ENCODE peak calls at places on chromosome 1, in four cellular contexts. F, N, E and Q are unnamed samples. For H3K27me3, the result is how much of the 10 kb centered on the place peaks cover.

GRCh38 chr1:216888721-216889120 is 165.5 kb upstream of the ESRRG start:
- DNase-seq in F (no peak), N (no peak), E (no peak), Q (no peak)

GRCh38 chr1:59485949-59486348 is 189.1 kb downstream of the FGGY start:
- DNase-seq in F (no peak), N (no peak), E (peak), Q (no peak)

GRCh38 chr1:238399558-238399957 is 508.8 kb upstream of the ZP4 start:
- DNase-seq in F (no peak), N (no peak), E (peak), Q (peak)

GRCh38 chr1:35505911-35506798 is 51.0 kb downstream of the KIAA0319L start:
- DNase-seq in F (no peak), N (peak), E (peak), Q (no peak)

GRCh38 chr1:156885904-156886355 is 7.6 kb upstream of the PEAR1 start:
- DNase-seq in F (no peak), N (no peak), E (no peak), Q (peak)

GRCh38 chr1:199955235-199955634 is 72.3 kb upstream of the NR5A2 start:
- DNase-seq in F (no peak), N (no peak), E (no peak), Q (no peak)

GRCh38 chr1:44239961-44240371 is 26.7 kb downstream of the DMAP1 start:
- DNase-seq in F (no peak), N (no peak), E (no peak), Q (no peak)

GRCh38 chr1:89051944-89052312 is 13.1 kb downstream of the GBP1 start:
- DNase-seq in F (no peak), N (no peak), E (no peak), Q (no peak)

GRCh38 chr1:245856944-245857531 is 650.0 kb downstream of the SMYD3 start:
- DNase-seq in F (no peak), N (no peak), E (no peak), Q (no peak)

GRCh38 chr1:50271968-50272578 is 151.2 kb downstream of the DMRTA2 start:
- DNase-seq in F (no peak), N (no peak), E (peak), Q (peak)

GRCh38 chr1:55554611-55555010 is 339.4 kb upstream of the USP24 start:
- DNase-seq in F (no peak), N (no peak), E (no peak), Q (peak)

GRCh38 chr1:96080925-96081324 is 640.7 kb upstream of the PTBP2 start:
- DNase-seq in F (no peak), N (no peak), E (no peak), Q (peak)

GRCh38 chr1:161949543-161949942 is 74.1 kb downstream of the OLFML2B start:
- DNase-seq in F (no peak), N (no peak), E (no peak), Q (no peak)

GRCh38 chr1:190323530-190323929 is 154.1 kb downstream of the BRINP3 start:
- DNase-seq in F (no peak), N (no peak), E (no peak), Q (no peak)

GRCh38 chr1:206461602-206462455 is 8.4 kb upstream of the IKBKE start:
- DNase-seq in F (no peak), N (peak), E (peak), Q (peak)

GRCh38 chr1:183302452-183303324 is 115.5 kb downstream of the NMNAT2 start:
- DNase-seq in F (no peak), N (no peak), E (no peak), Q (no peak)

GRCh38 chr1:64524614-64525013 is 54.7 kb downstream of the CACHD1 start:
- DNase-seq in F (no peak), N (no peak), E (no peak), Q (no peak)

GRCh38 chr1:247407180-247407616 is 8.8 kb upstream of the NLRP3 start:
- DNase-seq in F (no peak), N (peak), E (peak), Q (no peak)

GRCh38 chr1:85065550-85065949 is 17.2 kb upstream of the MCOLN3 start:
- DNase-seq in F (no peak), N (no peak), E (no peak), Q (no peak)

GRCh38 chr1:169340882-169341281 is 26.7 kb downstream of the NME7 start:
- DNase-seq in F (no peak), N (no peak), E (no peak), Q (no peak)

GRCh38 chr1:5572794-5573193 is 419.4 kb downstream of the NPHP4 start:
- DNase-seq in F (no peak), N (no peak), E (no peak), Q (no peak)

GRCh38 chr1:239268007-239268406 is 118.4 kb upstream of the CHRM3 start:
- DNase-seq in F (no peak), N (no peak), E (no peak), Q (peak)

GRCh38 chr1:198529414-198529813 is 11.1 kb downstream of the ATP6V1G3 start:
- DNase-seq in F (no peak), N (no peak), E (no peak), Q (no peak)

GRCh38 chr1:88272216-88272615 is 411.9 kb upstream of the PKN2 start:
- DNase-seq in F (no peak), N (no peak), E (no peak), Q (no peak)

DNA sequence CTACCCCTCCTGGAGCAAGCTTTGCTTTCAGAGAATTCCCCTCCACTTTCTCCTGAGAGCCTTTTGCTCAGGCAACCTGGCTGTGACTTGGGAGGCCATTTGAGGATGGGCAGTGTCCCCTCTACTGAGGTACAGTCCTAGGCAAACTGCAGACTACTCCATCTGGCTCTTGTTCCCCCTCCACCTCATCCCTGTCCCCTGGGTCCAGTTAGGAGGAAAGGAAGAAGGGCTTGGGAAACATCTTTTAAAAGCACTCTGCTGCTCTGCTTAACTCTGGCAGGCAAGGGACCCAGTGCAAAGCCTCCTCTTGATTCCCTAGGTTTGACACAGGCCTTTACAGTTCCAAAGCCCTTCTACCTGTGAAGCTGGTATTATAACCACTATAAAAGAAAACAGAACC is 108.2 kb downstream of the NAV1 start:
- DNase-seq in F (no peak), N (no peak), E (no peak), Q (no peak)
- H3K27me3 ChIP-seq in F (under half), N (under half), E (under half), Q (under half)

GRCh38 chr1:41566274-41566885 is 81.9 kb upstream of the EDN2 start:
- DNase-seq in F (peak), N (no peak), E (no peak), Q (no peak)

GRCh38 chr1:41560496-41560895 is 76.0 kb upstream of the EDN2 start:
- DNase-seq in F (no peak), N (no peak), E (no peak), Q (no peak)

GRCh38 chr1:41558761-41559171 is 74.3 kb upstream of the EDN2 start:
- DNase-seq in F (no peak), N (no peak), E (no peak), Q (no peak)

GRCh38 chr1:41559331-41559730 is 74.8 kb upstream of the EDN2 start:
- DNase-seq in F (no peak), N (no peak), E (no peak), Q (no peak)

DNA sequence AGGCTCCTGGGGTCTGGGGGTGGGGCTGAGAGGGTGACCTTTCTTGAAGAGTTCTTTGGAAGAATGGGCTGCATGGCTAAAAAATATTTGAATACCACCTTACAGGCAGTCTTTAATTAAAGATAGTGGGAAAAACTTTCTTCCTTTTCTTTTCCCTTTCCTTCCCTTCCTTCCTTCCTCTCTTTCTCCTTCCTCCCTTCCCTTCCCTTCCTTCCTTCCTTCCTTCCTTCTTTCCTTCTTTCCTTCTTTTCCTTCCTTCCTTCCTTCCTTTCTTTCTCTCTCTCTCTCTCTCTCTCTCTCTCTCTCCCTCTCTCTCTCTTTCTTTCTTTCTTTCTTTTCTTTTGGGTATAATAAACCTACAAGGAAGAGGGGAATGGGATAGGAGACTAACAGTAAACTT is 77.8 kb upstream of the EDN2 start:
- DNase-seq in F (no peak), N (no peak), E (no peak), Q (no peak)
- H3K4me3 ChIP-seq in F (no peak), N (no peak), E (no peak), Q (no peak)

GRCh38 chr1:117600325-117600916 is 5.4 kb upstream of the TENT5C start:
- DNase-seq in F (no peak), N (no peak), E (no peak), Q (no peak)
- H3K27me3 ChIP-seq in F (under half), N (under half), E (under half), Q (under half)

DNA sequence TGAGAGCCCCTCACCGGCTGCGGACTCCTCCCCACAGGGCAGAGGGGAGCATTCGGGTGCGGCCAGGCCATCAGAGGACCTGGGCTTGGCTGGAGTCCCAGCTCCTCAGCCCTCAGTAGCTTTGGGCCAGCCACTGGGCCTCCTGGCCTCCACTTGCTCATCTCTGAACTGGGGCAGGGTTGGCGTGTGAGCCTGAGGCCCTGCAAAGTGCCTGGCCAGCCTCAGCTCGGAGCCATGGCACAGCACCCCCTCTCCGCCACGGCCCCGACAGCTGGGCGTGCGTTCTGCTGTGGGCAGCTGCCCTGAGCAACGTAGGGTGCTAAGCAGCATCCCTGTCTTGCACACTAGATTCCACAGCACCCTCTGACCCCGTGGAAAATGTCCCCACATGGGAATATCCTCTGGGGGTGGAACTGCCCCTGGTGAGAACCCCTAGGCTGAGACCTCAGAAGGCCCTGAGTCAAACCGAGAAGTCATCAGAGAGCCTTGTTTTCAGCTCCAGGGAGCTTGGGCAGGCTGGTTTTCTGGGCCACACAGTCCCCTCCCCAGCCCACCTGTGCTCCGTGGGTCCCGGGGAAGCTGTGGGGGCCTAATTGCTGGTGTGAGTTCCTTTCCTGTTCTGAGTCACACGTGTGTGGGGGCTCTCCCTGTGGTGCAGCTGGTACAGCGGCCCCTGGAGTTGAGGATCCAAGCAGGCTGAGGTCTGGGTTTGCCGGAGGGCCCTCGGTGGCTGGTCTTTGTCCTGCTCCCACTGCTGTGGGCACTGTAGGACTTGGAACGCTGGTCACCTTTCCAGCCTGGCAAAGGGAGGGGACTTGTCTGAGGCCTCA is 24.5 kb downstream of the TP73 start:
- DNase-seq in F (no peak), N (peak), E (no peak), Q (no peak)
- H3K4me3 ChIP-seq in F (no peak), N (no peak), E (no peak), Q (no peak)

DNA sequence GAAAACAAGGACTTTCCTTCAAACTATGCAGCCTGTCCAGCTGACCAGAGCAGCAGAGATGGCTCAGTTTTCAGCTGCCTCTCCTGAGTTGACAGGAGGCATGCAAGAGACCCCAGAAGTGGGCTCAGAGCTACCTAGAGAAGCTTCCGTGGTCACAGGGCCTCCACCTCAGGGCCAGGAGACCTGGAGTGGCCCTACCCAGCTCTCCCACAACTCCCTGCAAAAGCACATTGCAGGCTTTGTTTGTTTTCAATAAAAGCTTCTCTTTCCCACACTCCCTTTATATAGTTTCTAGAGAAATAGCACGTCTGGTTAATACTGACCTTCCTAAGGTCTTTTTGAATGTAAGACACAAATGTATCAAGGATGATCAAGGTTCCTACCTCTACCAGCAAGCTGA is 40.1 kb downstream of the RRAGC start:
- DNase-seq in F (no peak), N (no peak), E (no peak), Q (no peak)
- H3K27me3 ChIP-seq in F (under half), N (under half), E (under half), Q (under half)